ENCODE peak calls at places on chromosome 5, in eight cellular contexts. One of them, this sample, is unnamed.

GRCh38 chr5:151602806-151603205 is 11.7 kb upstream of the FAT2 start:
- DNase-seq in lower leg skin: no peak
- DNase-seq in lung microvascular endothelial cell: no peak
- DNase-seq in putamen: no peak
- DNase-seq in renal cortical epithelial cell: no peak
- DNase-seq in AG20443: no peak
- DNase-seq in M059J: no peak
- DNase-seq in stimulated activated CD4-positive, alpha-beta T cell treated with anti-CD3 and anti-CD28 coated beads, Interleukin-15, amount 100 ng/mL, for 24 hours: no peak
- DNase-seq in this sample: no peak

GRCh38 chr5:136781464-136781863 is 416.1 kb upstream of the TRPC7 start:
- DNase-seq in lower leg skin: no peak
- DNase-seq in lung microvascular endothelial cell: no peak
- DNase-seq in putamen: no peak
- DNase-seq in renal cortical epithelial cell: peak; percentile 38
- DNase-seq in AG20443: peak; percentile 45
- DNase-seq in M059J: peak; percentile 73
- DNase-seq in stimulated activated CD4-positive, alpha-beta T cell treated with anti-CD3 and anti-CD28 coated beads, Interleukin-15, amount 100 ng/mL, for 24 hours: no peak
- DNase-seq in this sample: no peak

GRCh38 chr5:88269222-88269771 is 652 bp upstream of the TMEM161B start:
- DNase-seq in lower leg skin: no peak
- DNase-seq in lung microvascular endothelial cell: peak; percentile 9
- DNase-seq in putamen: peak; percentile 22
- DNase-seq in renal cortical epithelial cell: peak; percentile 49
- DNase-seq in AG20443: peak; percentile 10
- DNase-seq in M059J: peak; percentile 57
- DNase-seq in stimulated activated CD4-positive, alpha-beta T cell treated with anti-CD3 and anti-CD28 coated beads, Interleukin-15, amount 100 ng/mL, for 24 hours: peak; percentile 13
- DNase-seq in this sample: no peak

GRCh38 chr5:66742896-66743247 is 146.7 kb downstream of the MAST4 start:
- DNase-seq in lower leg skin: no peak
- DNase-seq in lung microvascular endothelial cell: no peak
- DNase-seq in putamen: no peak
- DNase-seq in renal cortical epithelial cell: no peak
- DNase-seq in AG20443: no peak
- DNase-seq in M059J: no peak
- DNase-seq in stimulated activated CD4-positive, alpha-beta T cell treated with anti-CD3 and anti-CD28 coated beads, Interleukin-15, amount 100 ng/mL, for 24 hours: no peak
- DNase-seq in this sample: no peak

GRCh38 chr5:65128226-65128625 is 353.5 kb downstream of the ADAMTS6 start:
- DNase-seq in lower leg skin: no peak
- DNase-seq in lung microvascular endothelial cell: no peak
- DNase-seq in putamen: no peak
- DNase-seq in renal cortical epithelial cell: no peak
- DNase-seq in AG20443: no peak
- DNase-seq in M059J: peak; percentile 52
- DNase-seq in stimulated activated CD4-positive, alpha-beta T cell treated with anti-CD3 and anti-CD28 coated beads, Interleukin-15, amount 100 ng/mL, for 24 hours: no peak
- DNase-seq in this sample: no peak

GRCh38 chr5:113255579-113256210 is 179.1 kb downstream of the TSSK1B start:
- DNase-seq in lower leg skin: no peak
- DNase-seq in lung microvascular endothelial cell: no peak
- DNase-seq in putamen: no peak
- DNase-seq in renal cortical epithelial cell: no peak
- DNase-seq in AG20443: no peak
- DNase-seq in M059J: no peak
- DNase-seq in stimulated activated CD4-positive, alpha-beta T cell treated with anti-CD3 and anti-CD28 coated beads, Interleukin-15, amount 100 ng/mL, for 24 hours: no peak
- DNase-seq in this sample: no peak

GRCh38 chr5:113866763-113867162 is 353.3 kb downstream of the YTHDC2 start:
- DNase-seq in lower leg skin: no peak
- DNase-seq in lung microvascular endothelial cell: no peak
- DNase-seq in putamen: no peak
- DNase-seq in renal cortical epithelial cell: no peak
- DNase-seq in AG20443: no peak
- DNase-seq in M059J: no peak
- DNase-seq in stimulated activated CD4-positive, alpha-beta T cell treated with anti-CD3 and anti-CD28 coated beads, Interleukin-15, amount 100 ng/mL, for 24 hours: no peak
- DNase-seq in this sample: no peak

GRCh38 chr5:7849531-7850240 is 1.2 kb downstream of the CFAP90 start:
- DNase-seq in lower leg skin: no peak
- DNase-seq in lung microvascular endothelial cell: peak; percentile 5
- DNase-seq in putamen: no peak
- DNase-seq in renal cortical epithelial cell: no peak
- DNase-seq in AG20443: no peak
- DNase-seq in M059J: peak; percentile 38
- DNase-seq in stimulated activated CD4-positive, alpha-beta T cell treated with anti-CD3 and anti-CD28 coated beads, Interleukin-15, amount 100 ng/mL, for 24 hours: peak; percentile 21
- DNase-seq in this sample: no peak

GRCh38 chr5:53276825-53277224 is 167.3 kb upstream of the MOCS2 start:
- DNase-seq in lower leg skin: no peak
- DNase-seq in lung microvascular endothelial cell: no peak
- DNase-seq in putamen: no peak
- DNase-seq in renal cortical epithelial cell: peak; percentile 18
- DNase-seq in AG20443: no peak
- DNase-seq in M059J: no peak
- DNase-seq in stimulated activated CD4-positive, alpha-beta T cell treated with anti-CD3 and anti-CD28 coated beads, Interleukin-15, amount 100 ng/mL, for 24 hours: no peak
- DNase-seq in this sample: no peak

GRCh38 chr5:61159841-61160240 is 2.4 kb downstream of the SMIM15 start:
- DNase-seq in lower leg skin: no peak
- DNase-seq in lung microvascular endothelial cell: no peak
- DNase-seq in putamen: no peak
- DNase-seq in renal cortical epithelial cell: no peak
- DNase-seq in AG20443: no peak
- DNase-seq in M059J: no peak
- DNase-seq in stimulated activated CD4-positive, alpha-beta T cell treated with anti-CD3 and anti-CD28 coated beads, Interleukin-15, amount 100 ng/mL, for 24 hours: no peak
- DNase-seq in this sample: no peak

GRCh38 chr5:102594192-102594591 is 95.4 kb upstream of the SLCO6A1 start:
- DNase-seq in lower leg skin: no peak
- DNase-seq in lung microvascular endothelial cell: no peak
- DNase-seq in putamen: no peak
- DNase-seq in renal cortical epithelial cell: no peak
- DNase-seq in AG20443: no peak
- DNase-seq in M059J: no peak
- DNase-seq in stimulated activated CD4-positive, alpha-beta T cell treated with anti-CD3 and anti-CD28 coated beads, Interleukin-15, amount 100 ng/mL, for 24 hours: no peak
- DNase-seq in this sample: no peak

GRCh38 chr5:127995556-127995955 is 88.0 kb upstream of the SLC12A2 start:
- DNase-seq in lower leg skin: no peak
- DNase-seq in lung microvascular endothelial cell: no peak
- DNase-seq in putamen: no peak
- DNase-seq in renal cortical epithelial cell: no peak
- DNase-seq in AG20443: no peak
- DNase-seq in M059J: no peak
- DNase-seq in stimulated activated CD4-positive, alpha-beta T cell treated with anti-CD3 and anti-CD28 coated beads, Interleukin-15, amount 100 ng/mL, for 24 hours: no peak
- DNase-seq in this sample: no peak

GRCh38 chr5:150064681-150065220 is 21.6 kb downstream of the CSF1R start:
- DNase-seq in lower leg skin: no peak
- DNase-seq in lung microvascular endothelial cell: no peak
- DNase-seq in putamen: no peak
- DNase-seq in renal cortical epithelial cell: no peak
- DNase-seq in AG20443: no peak
- DNase-seq in M059J: peak; percentile 73
- DNase-seq in stimulated activated CD4-positive, alpha-beta T cell treated with anti-CD3 and anti-CD28 coated beads, Interleukin-15, amount 100 ng/mL, for 24 hours: no peak
- DNase-seq in this sample: peak; percentile 43

GRCh38 chr5:122480146-122480545 is 168.1 kb downstream of the SNCAIP start:
- DNase-seq in lower leg skin: no peak
- DNase-seq in lung microvascular endothelial cell: no peak
- DNase-seq in putamen: no peak
- DNase-seq in renal cortical epithelial cell: peak; percentile 21
- DNase-seq in AG20443: no peak
- DNase-seq in M059J: no peak
- DNase-seq in stimulated activated CD4-positive, alpha-beta T cell treated with anti-CD3 and anti-CD28 coated beads, Interleukin-15, amount 100 ng/mL, for 24 hours: no peak
- DNase-seq in this sample: no peak

GRCh38 chr5:132389453-132390286 is 20.2 kb downstream of the SLC22A5 start:
- DNase-seq in lower leg skin: peak; percentile 88
- DNase-seq in lung microvascular endothelial cell: no peak
- DNase-seq in putamen: no peak
- DNase-seq in renal cortical epithelial cell: peak; percentile 100
- DNase-seq in AG20443: peak; percentile 97
- DNase-seq in M059J: peak; percentile 100
- DNase-seq in stimulated activated CD4-positive, alpha-beta T cell treated with anti-CD3 and anti-CD28 coated beads, Interleukin-15, amount 100 ng/mL, for 24 hours: peak; percentile 44
- DNase-seq in this sample: peak; percentile 98

GRCh38 chr5:17185776-17186175 is 31.7 kb upstream of the BASP1 start:
- DNase-seq in lower leg skin: peak; percentile 77
- DNase-seq in lung microvascular endothelial cell: no peak
- DNase-seq in putamen: no peak
- DNase-seq in renal cortical epithelial cell: no peak
- DNase-seq in AG20443: peak; percentile 84
- DNase-seq in M059J: peak; percentile 83
- DNase-seq in stimulated activated CD4-positive, alpha-beta T cell treated with anti-CD3 and anti-CD28 coated beads, Interleukin-15, amount 100 ng/mL, for 24 hours: no peak
- DNase-seq in this sample: peak; percentile 61

GRCh38 chr5:33162057-33162456 is 278.7 kb upstream of the TARS1 start:
- DNase-seq in lower leg skin: no peak
- DNase-seq in lung microvascular endothelial cell: no peak
- DNase-seq in putamen: no peak
- DNase-seq in renal cortical epithelial cell: no peak
- DNase-seq in AG20443: no peak
- DNase-seq in M059J: no peak
- DNase-seq in stimulated activated CD4-positive, alpha-beta T cell treated with anti-CD3 and anti-CD28 coated beads, Interleukin-15, amount 100 ng/mL, for 24 hours: no peak
- DNase-seq in this sample: no peak

GRCh38 chr5:64166201-64166959 is 737 bp downstream of the RNF180 start:
- DNase-seq in lower leg skin: no peak
- DNase-seq in lung microvascular endothelial cell: peak; percentile 5
- DNase-seq in putamen: peak; percentile 9
- DNase-seq in renal cortical epithelial cell: no peak
- DNase-seq in AG20443: peak; percentile 41
- DNase-seq in M059J: no peak
- DNase-seq in stimulated activated CD4-positive, alpha-beta T cell treated with anti-CD3 and anti-CD28 coated beads, Interleukin-15, amount 100 ng/mL, for 24 hours: no peak
- DNase-seq in this sample: no peak

GRCh38 chr5:12177851-12178250 is 273.6 kb upstream of the CTNND2 start:
- DNase-seq in lower leg skin: no peak
- DNase-seq in lung microvascular endothelial cell: no peak
- DNase-seq in putamen: no peak
- DNase-seq in renal cortical epithelial cell: no peak
- DNase-seq in AG20443: no peak
- DNase-seq in M059J: no peak
- DNase-seq in stimulated activated CD4-positive, alpha-beta T cell treated with anti-CD3 and anti-CD28 coated beads, Interleukin-15, amount 100 ng/mL, for 24 hours: no peak
- DNase-seq in this sample: no peak

GRCh38 chr5:113181853-113182490 is 205.4 kb downstream of the DCP2 start:
- DNase-seq in lower leg skin: no peak
- DNase-seq in lung microvascular endothelial cell: no peak
- DNase-seq in putamen: no peak
- DNase-seq in renal cortical epithelial cell: peak; percentile 19
- DNase-seq in AG20443: no peak
- DNase-seq in M059J: no peak
- DNase-seq in stimulated activated CD4-positive, alpha-beta T cell treated with anti-CD3 and anti-CD28 coated beads, Interleukin-15, amount 100 ng/mL, for 24 hours: no peak
- DNase-seq in this sample: no peak

This sample was measured in smooth muscle cell of the brain vasculature.